ENCODE peak calls at places on chromosomes 11 and 22, in ten cellular contexts. I is CD4-positive, alpha-beta memory T cell; L is HAP-1; M is stimulated activated CD8-positive, alpha-beta memory T cell treated with anti-CD3 and anti-CD28 coated beads, Interleukin-4, amount 100 ng/mL, for 1 hour; X is AG10803; W is HepG2; D is SJSA1; S is stimulated activated CD4-positive, alpha-beta T cell treated with anti-CD3 and anti-CD28 coated beads, Interleukin-1b, Interleukin-23, amount 100 ng/mL, for 4 hours; J is stomach; F is activated naive CD4-positive, alpha-beta T cell treated with anti-CD3 and anti-CD28 coated beads, Interleukin-2, amount 10 ng/mL, durations not matched to agents 7 days and 5 days. Q is an unnamed sample.

GRCh38 chr22:40973144-40973543 is 22.0 kb downstream of the RBX1 start:
- DNase-seq in I (no peak), D (no peak), L (no peak), W (no peak), X (no peak), J (no peak), M (no peak), S (no peak), F (no peak), Q (no peak)

GRCh38 chr11:1749787-1750351 is 526 bp downstream of the IFITM10 start:
- DNase-seq in X (peak), L (no peak), F (no peak), I (no peak), D (peak), J (no peak), W (no peak), M (no peak), S (no peak), Q (peak)

GRCh38 chr11:706957-707816 is 1.2 kb downstream of the EPS8L2 start:
- DNase-seq in D (no peak), W (peak), S (no peak), F (no peak), I (no peak), X (peak), L (peak), M (no peak), J (peak), Q (no peak)

GRCh38 chr22:38786631-38787030 is 7.3 kb downstream of the DNAL4 start:
- DNase-seq in F (no peak), M (no peak), S (no peak), L (no peak), I (no peak), D (no peak), J (no peak), W (no peak), X (no peak), Q (no peak)

GRCh38 chr22:41762980-41763779 is 37.3 kb upstream of the CCDC134 start:
- DNase-seq in W (peak), D (no peak), X (no peak), M (no peak), L (peak), F (peak), S (no peak), I (no peak), J (no peak), Q (no peak)

GRCh38 chr11:111627591-111627990 is 25.3 kb downstream of the SIK2 start:
- DNase-seq in S (no peak), M (no peak), I (no peak), F (no peak), L (no peak), D (no peak), J (no peak), W (no peak), X (peak), Q (no peak)

GRCh38 chr11:14306481-14306880 is 52.5 kb downstream of the RRAS2 start:
- DNase-seq in L (no peak), D (no peak), J (no peak), W (no peak), I (no peak), F (no peak), X (no peak), M (no peak), S (no peak), Q (no peak)

GRCh38 chr11:67504023-67504949 is 877 bp downstream of the PITPNM1 start:
- DNase-seq in D (peak), M (no peak), F (peak), J (no peak), X (no peak), L (peak), S (no peak), I (peak), W (no peak), Q (no peak)

GRCh38 chr22:49218142-49218541 is 609.5 kb downstream of the BRD1 start:
- DNase-seq in M (no peak), J (no peak), I (no peak), S (no peak), D (no peak), X (no peak), L (peak), W (no peak), F (no peak), Q (no peak)

GRCh38 chr22:40628354-40629042 is 8.0 kb downstream of the MRTFA start:
- DNase-seq in I (no peak), F (no peak), W (no peak), J (no peak), L (no peak), X (peak), D (no peak), S (no peak), M (no peak), Q (no peak)

GRCh38 chr22:49139492-49140151 is 688.1 kb downstream of the BRD1 start:
- DNase-seq in L (no peak), D (no peak), X (no peak), J (no peak), I (no peak), F (no peak), S (no peak), M (no peak), W (no peak), Q (no peak)

GRCh38 chr11:3109921-3110706 is 52.9 kb upstream of the CARS1 start:
- DNase-seq in L (peak), W (peak), F (peak), X (peak), I (no peak), D (peak), J (peak), M (no peak), S (peak), Q (no peak)

GRCh38 chr11:86592047-86592564 is 80.3 kb downstream of the ME3 start:
- DNase-seq in D (peak), L (no peak), X (peak), W (no peak), I (no peak), J (no peak), S (no peak), M (no peak), F (no peak), Q (no peak)

GRCh38 chr22:35582861-35583670 is 34.1 kb downstream of the MB start:
- DNase-seq in S (peak), I (peak), X (peak), M (peak), F (peak), D (peak), L (peak), J (peak), W (peak), Q (peak)

GRCh38 chr11:134741453-134742227 is 329.6 kb upstream of the B3GAT1 start:
- DNase-seq in X (no peak), M (no peak), S (no peak), D (peak), I (no peak), J (no peak), F (no peak), W (peak), L (no peak), Q (no peak)

GRCh38 chr11:120147950-120148270 is 10.0 kb upstream of the TRIM29 start:
- DNase-seq in J (no peak), L (no peak), F (no peak), I (no peak), W (no peak), D (no peak), M (no peak), S (no peak), X (no peak), Q (no peak)